ENCODE peak calls at places on chromosomes 7 and 10, in four cellular contexts. T, M, F and C are unnamed samples.

GRCh38 chr7:102273749-102274712 is 12.6 kb upstream of the SH2B2 start:
- DNase-seq in T (peak; percentile 54), M (no peak), F (no peak), C (peak; percentile 79)

GRCh38 chr7:43318188-43318587 is 205.7 kb downstream of the HECW1 start:
- DNase-seq in T (peak; percentile 34), M (no peak), F (no peak), C (no peak)

GRCh38 chr10:23630880-23631279 is 192.0 kb downstream of the OTUD1 start:
- DNase-seq in T (peak; percentile 18), M (no peak), F (peak; percentile 28), C (no peak)

GRCh38 chr7:34759477-34760125 is 101.6 kb downstream of the NPSR1 start:
- DNase-seq in T (peak; percentile 58), M (peak; percentile 48), F (peak; percentile 81), C (peak; percentile 57)

GRCh38 chr10:46223626-46224413 is 63.0 kb upstream of the ANTXRL start:
- DNase-seq in T (no peak), M (no peak), F (no peak), C (no peak)

GRCh38 chr7:12895296-12895695 is 207.9 kb downstream of the ARL4A start:
- DNase-seq in T (peak; percentile 31), M (no peak), F (no peak), C (no peak)

GRCh38 chr10:63429280-63429679 is 36.5 kb downstream of the JMJD1C start:
- DNase-seq in T (peak; percentile 92), M (no peak), F (no peak), C (no peak)

GRCh38 chr7:38893061-38893460 is 15.9 kb downstream of the VPS41 start:
- DNase-seq in T (no peak), M (no peak), F (no peak), C (no peak)

GRCh38 chr7:90574136-90574819 is 21.8 kb upstream of the CDK14 start:
- DNase-seq in T (no peak), M (no peak), F (peak; percentile 10), C (peak; percentile 47)

GRCh38 chr7:90595801-90596683 is at the start of gene CDK14:
- DNase-seq in T (peak; percentile 91), M (peak; percentile 96), F (peak; percentile 91), C (peak; percentile 92)

GRCh38 chr10:484441-484924 is 205.0 kb downstream of the DIP2C start:
- DNase-seq in T (peak; percentile 71), M (no peak), F (no peak), C (no peak)

GRCh38 chr10:15625261-15625660 is 94.5 kb downstream of the ITGA8 start:
- DNase-seq in T (peak; percentile 29), M (no peak), F (no peak), C (no peak)

GRCh38 chr7:22117222-22117621 is 171.5 kb upstream of the CDCA7L start:
- DNase-seq in T (peak; percentile 39), M (no peak), F (no peak), C (no peak)

GRCh38 chr7:73669858-73670385 is 2.3 kb downstream of the VPS37D start:
- DNase-seq in T (no peak), M (no peak), F (no peak), C (no peak)

GRCh38 chr7:27172388-27172774 is 1.7 kb downstream of the HOXA10 start:
- DNase-seq in T (peak; percentile 71), M (no peak), F (no peak), C (no peak)

GRCh38 chr7:39838326-39838725 is 111.7 kb upstream of the CDK13 start:
- DNase-seq in T (no peak), M (no peak), F (no peak), C (no peak)

GRCh38 chr10:117363027-117363426 is 12.2 kb downstream of the PDZD8 start:
- DNase-seq in T (peak; percentile 81), M (no peak), F (no peak), C (no peak)

GRCh38 chr10:81838950-81839349 is 36.0 kb upstream of the NRG3 start:
- DNase-seq in T (no peak), M (peak; percentile 14), F (peak; percentile 64), C (peak; percentile 12)

GRCh38 chr10:6068006-6068405 is 5.8 kb upstream of the IL2RA start:
- DNase-seq in T (no peak), M (no peak), F (no peak), C (no peak)

GRCh38 chr10:102485093-102485785 is 17.3 kb downstream of the ACTR1A start:
- DNase-seq in T (no peak), M (no peak), F (no peak), C (no peak)

GRCh38 chr7:50793947-50794570 is 11.4 kb upstream of the GRB10 start:
- DNase-seq in T (no peak), M (no peak), F (no peak), C (no peak)

GRCh38 chr7:47625861-47626444 is 44.0 kb upstream of the TNS3 start:
- DNase-seq in T (no peak), M (no peak), F (peak; percentile 34), C (no peak)

GRCh38 chr7:148588891-148589215 is 1.7 kb upstream of the C7orf33 start:
- DNase-seq in T (no peak), M (no peak), F (no peak), C (no peak)

GRCh38 chr7:46157931-46158330 is 236.9 kb upstream of the IGFBP3 start:
- DNase-seq in T (no peak), M (no peak), F (no peak), C (no peak)

GRCh38 chr7:29163854-29164253 is 17.5 kb upstream of the CPVL start:
- DNase-seq in T (no peak), M (no peak), F (no peak), C (peak; percentile 19)

GRCh38 chr7:94368371-94368791 is 26.3 kb upstream of the COL1A2 start:
- DNase-seq in T (peak; percentile 95), M (peak; percentile 62), F (no peak), C (peak; percentile 77)

GRCh38 chr7:78073470-78074382 is 275.2 kb downstream of the PHTF2 start:
- DNase-seq in T (no peak), M (no peak), F (peak; percentile 56), C (peak; percentile 17)

GRCh38 chr10:50152792-50153272 is 85.1 kb downstream of the WASHC2A start:
- DNase-seq in T (peak; percentile 6), M (peak; percentile 36), F (peak; percentile 80), C (peak; percentile 17)

GRCh38 chr10:86163522-86164215 is 202.9 kb downstream of the GRID1 start:
- DNase-seq in T (no peak), M (peak; percentile 43), F (no peak), C (peak; percentile 65)

GRCh38 chr7:4792537-4793126 is 17.2 kb downstream of the AP5Z1 start:
- DNase-seq in T (peak; percentile 53), M (no peak), F (peak; percentile 53), C (no peak)

GRCh38 chr10:63260860-63261251 is 127.7 kb downstream of the NRBF2 start:
- DNase-seq in T (no peak), M (no peak), F (no peak), C (no peak)

GRCh38 chr7:12297709-12298108 is 86.6 kb downstream of the TMEM106B start:
- DNase-seq in T (no peak), M (no peak), F (peak; percentile 65), C (peak; percentile 33)

GRCh38 chr10:33085313-33085833 is 127.3 kb upstream of the ITGB1 start:
- DNase-seq in T (no peak), M (no peak), F (no peak), C (no peak)

GRCh38 chr7:85172530-85172941 is 14.3 kb downstream of the SEMA3D start:
- DNase-seq in T (peak; percentile 90), M (no peak), F (no peak), C (no peak)

GRCh38 chr7:129037585-129037984 is 17.3 kb downstream of the TNPO3 start:
- DNase-seq in T (no peak), M (no peak), F (no peak), C (no peak)
- H4K20me1 ChIP-seq in T (peaks cover 3% of the 10 kb centered on the region), M (peaks cover 69% of the 10 kb centered on the region), F (peaks cover 47% of the 10 kb centered on the region), C (peaks cover 45% of the 10 kb centered on the region)

DNA sequence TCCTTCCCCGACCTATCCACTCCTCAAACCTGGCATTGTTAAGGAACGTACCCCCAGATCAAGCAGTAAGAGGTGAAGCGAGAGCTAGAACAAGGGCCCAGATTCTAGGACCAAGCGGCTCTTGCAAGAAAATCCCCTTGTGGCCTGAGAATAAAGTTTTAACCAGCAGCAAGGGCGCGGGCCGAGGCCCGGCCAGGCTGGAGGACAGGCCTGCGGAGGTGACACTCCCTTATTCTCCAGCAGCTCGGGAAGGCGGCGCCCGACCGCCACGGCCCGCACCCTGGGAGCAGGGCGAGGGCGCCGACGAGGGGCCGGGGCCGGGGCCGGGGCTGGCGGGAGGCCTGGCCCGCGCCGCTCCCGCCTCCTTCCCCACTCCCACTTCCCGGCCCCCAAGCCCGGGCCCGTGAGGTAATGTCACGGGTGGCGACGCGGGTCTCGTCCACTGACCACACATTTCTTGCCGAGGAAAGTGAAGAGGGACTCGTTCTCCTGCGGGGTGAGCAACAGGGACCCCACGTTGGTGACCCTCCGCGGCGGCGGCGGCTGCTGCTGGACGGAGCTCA is 551 bp downstream of the WASL start:
- DNase-seq in T (peak; percentile 76), M (peak; percentile 81), F (peak; percentile 52), C (peak; percentile 68)
- TF ChIP-seq EZH2phosphoT487 in T (no peak), M (no peak), F (no peak), C (no peak)

DNA sequence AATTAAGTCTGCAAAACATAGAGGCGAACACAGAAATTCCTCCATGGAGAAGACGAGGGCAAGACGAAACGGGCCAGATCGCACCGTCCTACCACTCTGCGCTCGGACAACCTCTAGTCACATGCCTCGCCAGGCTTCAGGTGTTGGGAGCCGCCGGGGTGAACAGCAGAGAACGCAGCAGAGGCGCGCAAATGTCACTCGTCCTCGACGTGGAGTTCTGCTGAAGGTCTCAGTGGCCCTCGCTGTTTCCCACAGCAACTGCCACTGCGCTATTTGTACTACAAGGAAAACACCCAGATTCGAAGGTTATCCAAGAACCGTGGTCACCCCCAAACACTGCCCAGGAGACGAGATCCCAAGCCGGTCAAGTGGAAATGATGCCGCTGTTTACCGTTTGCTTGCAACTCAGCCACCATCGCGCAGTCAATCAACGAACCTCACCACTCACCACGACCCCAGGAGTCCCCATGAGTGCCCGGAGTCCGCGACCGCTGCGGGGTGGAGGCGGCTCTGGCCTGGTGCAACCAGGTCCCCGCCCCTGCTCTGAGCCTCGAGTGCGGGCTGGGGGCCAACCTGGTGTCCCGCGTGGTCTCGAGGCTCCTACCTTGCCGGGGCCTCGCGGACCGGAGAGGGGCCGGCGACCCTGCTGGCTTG is 9.1 kb downstream of the CTBP2 start:
- DNase-seq in T (no peak), M (no peak), F (no peak), C (no peak)
- H3K27ac ChIP-seq in T (no peak overlapping the region), M (no peak overlapping the region), F (peak overlapping the region; percentile 98), C (peak overlapping the region; percentile 99)

GRCh38 chr10:73915206-73915851 is 4.4 kb downstream of the PLAU start:
- DNase-seq in T (no peak), M (no peak), F (no peak), C (no peak)
- H4K20me1 ChIP-seq in T (no peaks in the 10 kb centered on the region), M (no peaks in the 10 kb centered on the region), F (no peaks in the 10 kb centered on the region), C (no peaks in the 10 kb centered on the region)

GRCh38 chr7:18019562-18019961 is 8.1 kb downstream of the PRPS1L1 start:
- DNase-seq in T (peak; percentile 80), M (no peak), F (no peak), C (peak; percentile 21)

GRCh38 chr7:18018296-18019205 is 9.1 kb downstream of the PRPS1L1 start:
- DNase-seq in T (peak; percentile 15), M (no peak), F (no peak), C (no peak)

GRCh38 chr7:18016547-18017444 is 10.8 kb downstream of the PRPS1L1 start:
- DNase-seq in T (no peak), M (no peak), F (no peak), C (no peak)

GRCh38 chr7:18020138-18020715 is 7.4 kb downstream of the PRPS1L1 start:
- DNase-seq in T (no peak), M (no peak), F (peak; percentile 37), C (no peak)
- TF ChIP-seq EZH2phosphoT487 in T (no peak), M (no peak), F (no peak), C (no peak)

GRCh38 chr7:128264477-128264876 is 23.4 kb downstream of the LEP start:
- DNase-seq in T (no peak), M (no peak), F (no peak), C (no peak)
- H3K27ac ChIP-seq in T (no peak overlapping the region), M (peak overlapping the region; percentile 99), F (no peak overlapping the region), C (no peak overlapping the region)

GRCh38 chr7:1109581-1110310 is 21.8 kb downstream of the GPER1 start:
- DNase-seq in T (no peak), M (no peak), F (no peak), C (no peak)
- H4K20me1 ChIP-seq in T (no peaks in the 10 kb centered on the region), M (peaks cover 21% of the 10 kb centered on the region), F (peaks cover 5% of the 10 kb centered on the region), C (no peaks in the 10 kb centered on the region)